ENCODE peak calls at places on chromosome 18, in six cellular contexts. One of them, this sample, is unnamed.

GRCh38 chr18:26547302-26548143 is 830 bp downstream of the KCTD1 start:
- DNase-seq in B cell: peak
- DNase-seq in psoas muscle: peak
- DNase-seq in OCI-LY7: peak
- DNase-seq in vagina: no peak
- DNase-seq in glutamatergic neuron: peak
- DNase-seq in this sample: peak

GRCh38 chr18:58983260-58983659 is 118.6 kb downstream of the ZNF532 start:
- DNase-seq in OCI-LY7: no peak
- DNase-seq in B cell: no peak
- DNase-seq in glutamatergic neuron: no peak
- DNase-seq in vagina: no peak
- DNase-seq in psoas muscle: no peak
- DNase-seq in this sample: no peak

GRCh38 chr18:50796495-50796894 is 23.3 kb downstream of the MRO start:
- DNase-seq in vagina: no peak
- DNase-seq in glutamatergic neuron: no peak
- DNase-seq in B cell: no peak
- DNase-seq in psoas muscle: no peak
- DNase-seq in OCI-LY7: no peak
- DNase-seq in this sample: no peak

GRCh38 chr18:73756256-73757091 is 391.2 kb downstream of the FBXO15 start:
- DNase-seq in OCI-LY7: no peak
- DNase-seq in glutamatergic neuron: no peak
- DNase-seq in B cell: no peak
- DNase-seq in vagina: no peak
- DNase-seq in psoas muscle: no peak
- DNase-seq in this sample: no peak

GRCh38 chr18:75526038-75526437 is 98.5 kb upstream of the SMIM21 start:
- DNase-seq in psoas muscle: no peak
- DNase-seq in OCI-LY7: no peak
- DNase-seq in vagina: no peak
- DNase-seq in B cell: no peak
- DNase-seq in glutamatergic neuron: no peak
- DNase-seq in this sample: no peak

GRCh38 chr18:62999392-62999791 is 284.1 kb downstream of the PHLPP1 start:
- DNase-seq in glutamatergic neuron: no peak
- DNase-seq in OCI-LY7: no peak
- DNase-seq in vagina: no peak
- DNase-seq in B cell: no peak
- DNase-seq in psoas muscle: peak
- DNase-seq in this sample: no peak

GRCh38 chr18:51196116-51196810 is 1.2 kb downstream of the MEX3C start:
- DNase-seq in psoas muscle: peak
- DNase-seq in OCI-LY7: peak
- DNase-seq in B cell: peak
- DNase-seq in vagina: no peak
- DNase-seq in glutamatergic neuron: peak
- DNase-seq in this sample: peak

GRCh38 chr18:67589325-67589724 is 72.8 kb upstream of the DSEL start:
- DNase-seq in psoas muscle: no peak
- DNase-seq in vagina: no peak
- DNase-seq in glutamatergic neuron: no peak
- DNase-seq in OCI-LY7: no peak
- DNase-seq in B cell: no peak
- DNase-seq in this sample: no peak

GRCh38 chr18:45589559-45590041 is 25.7 kb upstream of the SLC14A2 start:
- DNase-seq in glutamatergic neuron: no peak
- DNase-seq in B cell: no peak
- DNase-seq in psoas muscle: peak
- DNase-seq in OCI-LY7: no peak
- DNase-seq in vagina: no peak
- DNase-seq in this sample: no peak

GRCh38 chr18:70380915-70381896 is 92.4 kb downstream of the SOCS6 start:
- DNase-seq in psoas muscle: no peak
- DNase-seq in OCI-LY7: no peak
- DNase-seq in vagina: no peak
- DNase-seq in B cell: no peak
- DNase-seq in glutamatergic neuron: no peak
- DNase-seq in this sample: no peak

GRCh38 chr18:60978338-60978737 is 354.9 kb upstream of the CDH20 start:
- DNase-seq in glutamatergic neuron: no peak
- DNase-seq in B cell: no peak
- DNase-seq in OCI-LY7: no peak
- DNase-seq in vagina: no peak
- DNase-seq in psoas muscle: no peak
- DNase-seq in this sample: no peak

GRCh38 chr18:3262234-3263171 is 570 bp downstream of the MYL12B start:
- DNase-seq in OCI-LY7: peak
- DNase-seq in psoas muscle: peak
- DNase-seq in glutamatergic neuron: no peak
- DNase-seq in vagina: no peak
- DNase-seq in B cell: peak
- DNase-seq in this sample: no peak

GRCh38 chr18:48018806-48019295 is 88.4 kb upstream of the SMAD2 start:
- DNase-seq in OCI-LY7: no peak
- DNase-seq in B cell: no peak
- DNase-seq in glutamatergic neuron: no peak
- DNase-seq in vagina: no peak
- DNase-seq in psoas muscle: no peak
- DNase-seq in this sample: no peak

GRCh38 chr18:53909668-53910067 is 314.8 kb downstream of the MBD2 start:
- DNase-seq in B cell: peak
- DNase-seq in glutamatergic neuron: no peak
- DNase-seq in psoas muscle: no peak
- DNase-seq in vagina: no peak
- DNase-seq in OCI-LY7: peak
- DNase-seq in this sample: no peak

GRCh38 chr18:6561893-6562292 is 147.2 kb upstream of the L3MBTL4 start:
- DNase-seq in OCI-LY7: no peak
- DNase-seq in vagina: no peak
- DNase-seq in B cell: no peak
- DNase-seq in glutamatergic neuron: no peak
- DNase-seq in psoas muscle: no peak
- DNase-seq in this sample: no peak

GRCh38 chr18:76398899-76399612 is 96.0 kb downstream of the ZNF516 start:
- DNase-seq in glutamatergic neuron: peak
- DNase-seq in psoas muscle: peak
- DNase-seq in vagina: no peak
- DNase-seq in B cell: peak
- DNase-seq in OCI-LY7: peak
- DNase-seq in this sample: peak

GRCh38 chr18:7950380-7951143 is 383.4 kb downstream of the PTPRM start:
- DNase-seq in B cell: no peak
- DNase-seq in vagina: no peak
- DNase-seq in psoas muscle: no peak
- DNase-seq in glutamatergic neuron: no peak
- DNase-seq in OCI-LY7: no peak
- DNase-seq in this sample: no peak

GRCh38 chr18:57077005-57077735 is 69.7 kb upstream of the BOD1L2 start:
- DNase-seq in vagina: no peak
- DNase-seq in glutamatergic neuron: no peak
- DNase-seq in B cell: no peak
- DNase-seq in OCI-LY7: no peak
- DNase-seq in psoas muscle: no peak
- DNase-seq in this sample: no peak

GRCh38 chr18:14978191-14978590 is 230.2 kb downstream of the ANKRD30B start:
- DNase-seq in glutamatergic neuron: no peak
- DNase-seq in vagina: no peak
- DNase-seq in B cell: no peak
- DNase-seq in psoas muscle: no peak
- DNase-seq in OCI-LY7: no peak
- DNase-seq in this sample: no peak

GRCh38 chr18:712401-713134 is at the start of gene ENOSF1:
- DNase-seq in glutamatergic neuron: peak
- DNase-seq in B cell: peak
- DNase-seq in psoas muscle: peak
- DNase-seq in OCI-LY7: peak
- DNase-seq in vagina: no peak
- DNase-seq in this sample: peak

GRCh38 chr18:48928787-48929186 is 22.0 kb downstream of the SMAD7 start:
- DNase-seq in B cell: peak
- DNase-seq in OCI-LY7: peak
- DNase-seq in vagina: no peak
- DNase-seq in psoas muscle: no peak
- DNase-seq in glutamatergic neuron: peak
- DNase-seq in this sample: peak

GRCh38 chr18:80133124-80133523 is 24.1 kb downstream of the ADNP2 start:
- DNase-seq in B cell: no peak
- DNase-seq in psoas muscle: no peak
- DNase-seq in OCI-LY7: no peak
- DNase-seq in glutamatergic neuron: no peak
- DNase-seq in vagina: no peak
- DNase-seq in this sample: no peak

GRCh38 chr18:49020129-49020528 is 69.4 kb upstream of the SMAD7 start:
- DNase-seq in vagina: peak
- DNase-seq in B cell: no peak
- DNase-seq in glutamatergic neuron: no peak
- DNase-seq in OCI-LY7: no peak
- DNase-seq in psoas muscle: peak
- DNase-seq in this sample: no peak

GRCh38 chr18:59220164-59220783 is 316 bp downstream of the GRP start:
- DNase-seq in glutamatergic neuron: peak
- DNase-seq in psoas muscle: no peak
- DNase-seq in B cell: no peak
- DNase-seq in vagina: no peak
- DNase-seq in OCI-LY7: no peak
- DNase-seq in this sample: peak

GRCh38 chr18:74896390-74896991 is 298.8 kb downstream of the ZNF407 start:
- DNase-seq in OCI-LY7: peak
- DNase-seq in psoas muscle: no peak
- DNase-seq in B cell: peak
- DNase-seq in vagina: no peak
- DNase-seq in glutamatergic neuron: no peak
- DNase-seq in this sample: peak

GRCh38 chr18:2111456-2111855 is 459.8 kb downstream of the METTL4 start:
- DNase-seq in OCI-LY7: no peak
- DNase-seq in vagina: no peak
- DNase-seq in glutamatergic neuron: no peak
- DNase-seq in B cell: no peak
- DNase-seq in psoas muscle: no peak
- DNase-seq in this sample: no peak

GRCh38 chr18:46332956-46333355 is 228.8 kb downstream of the HAUS1 start:
- DNase-seq in OCI-LY7: no peak
- DNase-seq in vagina: no peak
- DNase-seq in psoas muscle: no peak
- DNase-seq in B cell: no peak
- DNase-seq in glutamatergic neuron: peak
- DNase-seq in this sample: no peak

GRCh38 chr18:8996771-8997432 is 105.6 kb upstream of the NDUFV2 start:
- DNase-seq in glutamatergic neuron: no peak
- DNase-seq in vagina: no peak
- DNase-seq in psoas muscle: no peak
- DNase-seq in B cell: no peak
- DNase-seq in OCI-LY7: no peak
- DNase-seq in this sample: no peak

GRCh38 chr18:10490401-10491289 is 35.2 kb upstream of the NAPG start:
- DNase-seq in glutamatergic neuron: no peak
- DNase-seq in vagina: no peak
- DNase-seq in psoas muscle: no peak
- DNase-seq in B cell: peak
- DNase-seq in OCI-LY7: peak
- DNase-seq in this sample: peak
- TF ChIP-seq CTCF in glutamatergic neuron: no peak
- TF ChIP-seq CTCF in vagina: no peak
- TF ChIP-seq CTCF in psoas muscle: no peak
- TF ChIP-seq CTCF in B cell: peak
- TF ChIP-seq CTCF in OCI-LY7: peak
- TF ChIP-seq CTCF in this sample: peak

GRCh38 chr18:25408294-25408693 is 56.3 kb upstream of the ZNF521 start:
- DNase-seq in OCI-LY7: no peak
- DNase-seq in B cell: no peak
- DNase-seq in psoas muscle: no peak
- DNase-seq in glutamatergic neuron: no peak
- DNase-seq in vagina: no peak
- DNase-seq in this sample: no peak
- TF ChIP-seq CTCF in OCI-LY7: no peak
- TF ChIP-seq CTCF in B cell: no peak
- TF ChIP-seq CTCF in psoas muscle: no peak
- TF ChIP-seq CTCF in glutamatergic neuron: no peak
- TF ChIP-seq CTCF in vagina: no peak
- TF ChIP-seq CTCF in this sample: no peak

GRCh38 chr18:31649894-31650719 is 34.3 kb downstream of the B4GALT6 start:
- DNase-seq in OCI-LY7: no peak
- DNase-seq in B cell: no peak
- DNase-seq in vagina: no peak
- DNase-seq in glutamatergic neuron: no peak
- DNase-seq in psoas muscle: no peak
- DNase-seq in this sample: no peak
- TF ChIP-seq CTCF in OCI-LY7: no peak
- TF ChIP-seq CTCF in B cell: no peak
- TF ChIP-seq CTCF in vagina: no peak
- TF ChIP-seq CTCF in glutamatergic neuron: no peak
- TF ChIP-seq CTCF in psoas muscle: no peak
- TF ChIP-seq CTCF in this sample: no peak

GRCh38 chr18:5239447-5239846 is 42.4 kb upstream of the AKAIN1 start:
- DNase-seq in B cell: no peak
- DNase-seq in vagina: no peak
- DNase-seq in psoas muscle: no peak
- DNase-seq in glutamatergic neuron: no peak
- DNase-seq in OCI-LY7: no peak
- DNase-seq in this sample: no peak
- TF ChIP-seq CTCF in B cell: no peak
- TF ChIP-seq CTCF in vagina: no peak
- TF ChIP-seq CTCF in psoas muscle: no peak
- TF ChIP-seq CTCF in glutamatergic neuron: no peak
- TF ChIP-seq CTCF in OCI-LY7: no peak
- TF ChIP-seq CTCF in this sample: no peak